ENCODE peak calls at places on chromosomes 11 and 22, in five cellular contexts. X, N, B, E and C are unnamed samples.

GRCh38 chr11:3865388-3866193 is 10.1 kb downstream of the STIM1 start:
- DNase-seq in X (no peak), N (no peak), B (no peak), E (no peak), C (no peak)

GRCh38 chr11:28837599-28837998 is 729.4 kb downstream of the METTL15 start:
- DNase-seq in X (no peak), N (no peak), B (no peak), E (no peak), C (no peak)

GRCh38 chr11:102810943-102811528 is 13.1 kb upstream of the MMP1 start:
- DNase-seq in X (no peak), N (no peak), B (no peak), E (no peak), C (no peak)

GRCh38 chr11:113884361-113884836 is 9.0 kb upstream of the USP28 start:
- DNase-seq in X (no peak), N (no peak), B (no peak), E (no peak), C (no peak)

GRCh38 chr11:1779806-1780699 is 16.3 kb upstream of the CTSD start:
- DNase-seq in X (peak; percentile 73), N (no peak), B (no peak), E (no peak), C (no peak)

GRCh38 chr11:71188073-71188472 is 64.3 kb downstream of the SHANK2 start:
- DNase-seq in X (peak; percentile 24), N (no peak), B (peak; percentile 9), E (no peak), C (no peak)

GRCh38 chr11:117953029-117953671 is 23.9 kb upstream of the TMPRSS13 start:
- DNase-seq in X (peak; percentile 34), N (no peak), B (no peak), E (no peak), C (no peak)

GRCh38 chr22:36409911-36410756 is 22.4 kb upstream of the MYH9 start:
- DNase-seq in X (peak; percentile 92), N (peak; percentile 93), B (peak; percentile 57), E (peak; percentile 95), C (peak; percentile 59)

GRCh38 chr22:42621505-42622002 is 6.9 kb upstream of the POLDIP3 start:
- DNase-seq in X (peak; percentile 90), N (peak; percentile 81), B (peak; percentile 67), E (no peak), C (no peak)

GRCh38 chr11:73376803-73377629 is 817 bp downstream of the RELT start:
- DNase-seq in X (peak; percentile 92), N (peak; percentile 69), B (peak; percentile 59), E (peak; percentile 19), C (no peak)

GRCh38 chr22:30944986-30945385 is 23.6 kb downstream of the MORC2 start:
- DNase-seq in X (no peak), N (no peak), B (no peak), E (no peak), C (no peak)

GRCh38 chr11:5118893-5119292 is 19.3 kb downstream of the OR52A5 start:
- DNase-seq in X (no peak), N (no peak), B (no peak), E (no peak), C (no peak)

GRCh38 chr11:115069599-115069998 is 391.3 kb downstream of the NXPE2 start:
- DNase-seq in X (no peak), N (no peak), B (no peak), E (no peak), C (no peak)

GRCh38 chr11:3853935-3854659 is 1.4 kb upstream of the STIM1 start:
- DNase-seq in X (peak; percentile 90), N (no peak), B (peak; percentile 45), E (no peak), C (no peak)

GRCh38 chr11:19679952-19680823 is 32.4 kb upstream of the NAV2 start:
- DNase-seq in X (no peak), N (peak; percentile 74), B (peak; percentile 96), E (peak; percentile 93), C (peak; percentile 96)

GRCh38 chr11:72010529-72011233 is 12.0 kb downstream of the IL18BP start:
- DNase-seq in X (no peak), N (no peak), B (no peak), E (no peak), C (no peak)

GRCh38 chr11:116413861-116414260 is 358.9 kb downstream of the BUD13 start:
- DNase-seq in X (no peak), N (no peak), B (no peak), E (no peak), C (no peak)

GRCh38 chr11:704189-704798 is 1.7 kb upstream of the EPS8L2 start:
- DNase-seq in X (no peak), N (no peak), B (no peak), E (no peak), C (no peak)

GRCh38 chr22:32802291-32802826 is 854 bp downstream of the TIMP3 start:
- DNase-seq in X (no peak), N (no peak), B (no peak), E (no peak), C (no peak)

GRCh38 chr11:120776683-120777010 is 247.3 kb upstream of the TBCEL start:
- DNase-seq in X (no peak), N (no peak), B (no peak), E (no peak), C (no peak)

GRCh38 chr11:119374632-119375394 is 6.7 kb downstream of the USP2 start:
- DNase-seq in X (no peak), N (no peak), B (no peak), E (no peak), C (no peak)

GRCh38 chr11:2178906-2179494 is 7.4 kb upstream of the TH start:
- DNase-seq in X (no peak), N (no peak), B (no peak), E (peak; percentile 85), C (peak; percentile 29)

GRCh38 chr11:6925636-6926207 is 504 bp upstream of the ZNF215 start:
- DNase-seq in X (no peak), N (no peak), B (no peak), E (no peak), C (no peak)

GRCh38 chr11:50174189-50174588 is 141.5 kb downstream of the OR4C45 start:
- DNase-seq in X (no peak), N (no peak), B (no peak), E (no peak), C (no peak)

GRCh38 chr11:76835928-76836612 is 24.6 kb upstream of the ACER3 start:
- DNase-seq in X (no peak), N (no peak), B (peak; percentile 61), E (no peak), C (peak; percentile 87)

GRCh38 chr22:39598017-39598965 is 27.7 kb downstream of the CACNA1I start:
- DNase-seq in X (peak; percentile 84), N (peak; percentile 48), B (no peak), E (no peak), C (no peak)

GRCh38 chr11:15764329-15764728 is 592.0 kb downstream of the SOX6 start:
- DNase-seq in X (no peak), N (no peak), B (no peak), E (no peak), C (no peak)

GRCh38 chr22:43110444-43110926 is at the start of gene BIK:
- DNase-seq in X (peak; percentile 84), N (peak; percentile 42), B (peak; percentile 39), E (no peak), C (no peak)

DNA sequence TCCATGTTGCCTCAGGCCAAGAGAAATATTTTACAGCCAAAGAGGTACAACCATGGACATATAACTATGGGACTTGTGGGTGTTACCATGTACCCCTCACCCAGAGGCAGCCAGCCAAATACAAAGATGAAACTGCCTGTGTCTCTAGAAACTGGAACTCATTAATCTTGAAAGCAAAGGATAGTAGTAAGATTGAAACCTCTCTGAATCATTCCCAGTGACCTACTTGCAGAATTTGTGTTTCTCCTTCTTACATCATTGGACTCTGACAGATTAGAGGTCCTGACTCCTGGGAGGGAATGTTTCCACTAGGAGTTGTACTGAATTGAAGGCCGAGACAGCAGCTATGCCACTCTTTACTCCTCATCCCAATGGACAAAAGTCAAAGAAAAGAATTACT is 257.4 kb upstream of the UBASH3B start:
- DNase-seq in X (no peak), N (no peak), B (no peak), E (no peak), C (no peak)
- H3K4me3 ChIP-seq in X (no peak overlapping the region), N (no peak overlapping the region), B (no peak overlapping the region), E (no peak overlapping the region), C (no peak overlapping the region)

GRCh38 chr11:10762185-10762584 is 11.1 kb downstream of the CTR9 start:
- DNase-seq in X (no peak), N (no peak), B (no peak), E (no peak), C (no peak)

GRCh38 chr11:10762913-10763421 is 11.9 kb downstream of the CTR9 start:
- DNase-seq in X (no peak), N (no peak), B (no peak), E (no peak), C (no peak)

GRCh38 chr11:10763766-10764165 is 12.7 kb downstream of the CTR9 start:
- DNase-seq in X (no peak), N (no peak), B (no peak), E (no peak), C (no peak)

GRCh38 chr11:10761085-10761698 is 10.1 kb downstream of the CTR9 start:
- DNase-seq in X (no peak), N (no peak), B (no peak), E (no peak), C (no peak)

DNA sequence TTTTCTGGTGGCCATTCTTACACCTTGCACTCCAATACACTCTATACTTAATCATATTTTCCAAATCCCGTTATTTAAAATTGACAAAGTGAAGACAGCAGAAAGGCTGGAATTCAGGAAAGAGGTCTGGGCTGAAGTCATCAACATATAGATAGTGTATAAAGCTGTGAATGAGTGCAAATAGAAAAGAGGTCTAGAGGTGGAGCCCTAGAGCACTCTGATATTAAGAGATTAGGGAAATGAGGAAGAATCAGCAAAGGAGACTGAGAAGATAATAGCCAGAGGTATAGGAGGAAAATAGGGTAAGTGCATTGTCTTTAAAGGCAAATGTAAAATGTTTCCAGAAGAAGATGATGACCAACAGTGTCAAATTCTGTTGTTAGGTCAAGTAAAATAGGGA is 7.9 kb downstream of the CTR9 start:
- DNase-seq in X (no peak), N (no peak), B (no peak), E (no peak), C (no peak)
- TF ChIP-seq CTCF in X (no peak), N (no peak), B (no peak), E (no peak), C (peak; percentile 26)

GRCh38 chr11:65432686-65433582 is 10.3 kb downstream of the NEAT1 start:
- DNase-seq in X (no peak), N (no peak), B (no peak), E (no peak), C (no peak)
- H3K4me3 ChIP-seq in X (no peak overlapping the region), N (no peak overlapping the region), B (peak overlapping the region; percentile 67), E (no peak overlapping the region), C (peak overlapping the region; percentile 19)

DNA sequence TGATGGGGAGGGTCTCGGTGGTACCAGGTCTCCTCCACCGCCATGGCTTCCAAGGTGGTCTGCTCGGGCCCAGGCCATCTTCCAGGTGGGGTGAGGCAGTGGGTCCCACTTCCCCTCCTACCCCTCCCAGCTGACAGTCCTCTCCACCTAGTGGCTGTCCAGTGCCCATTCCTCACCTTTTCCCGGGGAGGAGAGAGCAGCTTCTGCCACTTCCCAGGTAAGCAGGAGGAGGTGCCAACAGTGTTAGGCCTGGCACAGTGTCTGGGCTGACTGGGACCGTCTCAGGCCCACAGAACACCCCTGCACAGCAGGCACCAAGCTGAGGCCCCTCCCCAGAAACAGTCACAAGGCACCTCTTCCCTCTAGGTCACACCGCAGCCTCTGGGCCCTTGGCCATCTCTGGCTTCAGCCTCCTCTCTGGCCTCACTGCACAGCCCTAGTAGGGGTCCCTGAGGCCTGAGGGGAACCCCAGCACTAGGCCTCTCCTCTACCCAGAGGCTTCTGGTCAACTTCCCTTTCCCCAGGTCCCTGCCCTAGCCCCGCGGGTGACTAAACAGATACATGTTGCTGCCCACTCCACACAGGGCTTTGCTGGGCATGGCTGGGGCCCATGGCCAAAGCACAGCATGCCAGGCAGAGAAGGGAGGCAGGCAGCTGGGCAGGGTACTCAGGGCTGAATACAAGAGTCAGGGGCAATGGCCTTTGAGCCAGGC is 2.3 kb upstream of the ANKRD13D start:
- DNase-seq in X (peak; percentile 91), N (peak; percentile 37), B (no peak), E (no peak), C (no peak)
- TF ChIP-seq CTCF in X (no peak), N (no peak), B (no peak), E (no peak), C (no peak)